ENCODE peak calls at places on chromosomes 5 and 9, in six cellular contexts. T is heart left ventricle, G is spleen, K is AG04449, P is brain microvascular endothelial cell, O is cardiac fibroblast. M is an unnamed sample.

GRCh38 chr9:93318441-93318840 is 133.0 kb upstream of the FAM120A start:
- DNase-seq in T (no peak), G (no peak), K (no peak), P (no peak), O (no peak), M (no peak)

GRCh38 chr5:140043508-140043872 is 391 bp upstream of the NRG2 start:
- DNase-seq in T (peak; percentile 34), G (no peak), K (no peak), P (no peak), O (no peak), M (no peak)

GRCh38 chr9:114163517-114163924 is 8.2 kb downstream of the COL27A1 start:
- DNase-seq in T (peak; percentile 55), G (no peak), K (no peak), P (no peak), O (peak; percentile 68), M (peak; percentile 79)

GRCh38 chr5:92805446-92805845 is 775.6 kb downstream of the NR2F1-AS1 start:
- DNase-seq in T (no peak), G (no peak), K (no peak), P (no peak), O (no peak), M (no peak)

GRCh38 chr9:123296174-123296573 is 27.8 kb upstream of the STRBP start:
- DNase-seq in T (no peak), G (no peak), K (no peak), P (no peak), O (no peak), M (no peak)

GRCh38 chr5:179914032-179914755 is 6.5 kb upstream of the TBC1D9B start:
- DNase-seq in T (no peak), G (peak; percentile 38), K (peak; percentile 4), P (peak; percentile 18), O (peak; percentile 39), M (peak; percentile 35)

GRCh38 chr5:66958984-66959641 is 237.5 kb downstream of the CD180 start:
- DNase-seq in T (peak; percentile 45), G (no peak), K (peak; percentile 46), P (peak; percentile 63), O (peak; percentile 67), M (peak; percentile 81)

GRCh38 chr5:149583394-149583793 is 2.1 kb downstream of the ARHGEF37 start:
- DNase-seq in T (no peak), G (no peak), K (no peak), P (no peak), O (peak; percentile 58), M (peak; percentile 38)

GRCh38 chr5:169534311-169534880 is 49.2 kb upstream of the SPDL1 start:
- DNase-seq in T (no peak), G (no peak), K (peak; percentile 36), P (no peak), O (no peak), M (no peak)

GRCh38 chr9:21968331-21969010 is 25.7 kb downstream of the CDKN2A start:
- DNase-seq in T (no peak), G (no peak), K (no peak), P (no peak), O (peak; percentile 20), M (peak; percentile 51)

GRCh38 chr9:131771646-131772045 is 31.8 kb upstream of the RAPGEF1 start:
- DNase-seq in T (no peak), G (no peak), K (no peak), P (no peak), O (no peak), M (no peak)

GRCh38 chr5:106269252-106269843 is 1401.4 kb downstream of the EFNA5 start:
- DNase-seq in T (no peak), G (no peak), K (no peak), P (peak; percentile 44), O (peak; percentile 32), M (peak; percentile 57)

GRCh38 chr9:116859763-116860162 is 172.7 kb downstream of the TRIM32 start:
- DNase-seq in T (no peak), G (no peak), K (no peak), P (no peak), O (no peak), M (no peak)

GRCh38 chr9:250039-250438 is 35.4 kb downstream of the DOCK8 start:
- DNase-seq in T (no peak), G (no peak), K (no peak), P (no peak), O (no peak), M (no peak)

GRCh38 chr5:177545487-177546261 is 8.7 kb downstream of the FAM193B start:
- DNase-seq in T (peak; percentile 75), G (no peak), K (peak; percentile 56), P (peak; percentile 85), O (peak; percentile 95), M (no peak)

GRCh38 chr5:165361143-165361542 is 1855.7 kb downstream of the MAT2B start:
- DNase-seq in T (no peak), G (no peak), K (no peak), P (no peak), O (no peak), M (no peak)

GRCh38 chr9:107158321-107158720 is 124.8 kb upstream of the RAD23B start:
- DNase-seq in T (no peak), G (no peak), K (no peak), P (peak; percentile 52), O (peak; percentile 63), M (peak; percentile 49)

GRCh38 chr5:39167141-39167972 is 52.0 kb downstream of the FYB1 start:
- DNase-seq in T (no peak), G (no peak), K (no peak), P (no peak), O (no peak), M (no peak)

GRCh38 chr5:132369012-132369470 is 469 bp upstream of the SLC22A5 start:
- DNase-seq in T (no peak), G (no peak), K (no peak), P (no peak), O (no peak), M (peak; percentile 28)

GRCh38 chr5:133368009-133368408 is 244.3 kb downstream of the FSTL4 start:
- DNase-seq in T (no peak), G (no peak), K (no peak), P (no peak), O (no peak), M (no peak)

GRCh38 chr5:147190236-147190815 is 44.5 kb upstream of the STK32A start:
- DNase-seq in T (no peak), G (no peak), K (no peak), P (no peak), O (no peak), M (peak; percentile 52)

GRCh38 chr5:54207566-54207965 is 102.8 kb downstream of the ARL15 start:
- DNase-seq in T (no peak), G (no peak), K (no peak), P (no peak), O (no peak), M (no peak)

GRCh38 chr5:2748180-2748840 is 3.2 kb downstream of the IRX2 start:
- DNase-seq in T (no peak), G (no peak), K (no peak), P (no peak), O (no peak), M (no peak)
- H3K4me3 ChIP-seq in T (no peak overlapping the region), G (no peak overlapping the region), K (peak overlapping the region; percentile 77), P (no peak overlapping the region), O (no peak overlapping the region), M (peak overlapping the region; percentile 57)

DNA sequence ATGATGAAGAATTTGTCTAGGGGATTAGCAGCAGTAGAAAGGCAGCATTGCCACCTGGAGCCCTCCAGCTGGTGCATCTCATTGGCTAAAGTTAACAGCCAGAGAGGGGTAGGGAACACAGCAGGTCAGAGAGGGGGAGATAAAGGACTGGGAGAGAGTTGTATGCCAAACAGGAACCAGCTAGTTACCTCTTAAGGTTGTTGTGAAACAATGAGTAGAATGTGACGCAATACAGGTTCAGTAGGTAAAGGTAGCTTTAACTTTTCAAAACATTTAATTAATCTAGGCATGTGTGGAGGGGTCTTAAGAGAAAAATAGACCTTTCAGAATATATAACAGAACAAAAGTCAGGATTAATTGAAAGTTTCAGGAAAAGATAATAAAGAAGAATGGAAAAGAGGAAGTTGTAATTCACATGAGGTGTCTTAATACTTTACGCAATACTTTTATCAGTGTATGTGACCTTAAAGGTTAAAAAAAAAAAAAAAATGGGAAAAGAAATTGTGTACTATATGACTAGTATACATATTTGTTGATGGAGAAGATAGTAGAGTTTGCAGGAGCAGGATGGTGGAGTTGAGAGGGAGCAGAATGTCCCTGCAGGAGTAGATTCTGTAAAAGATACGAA is 14.3 kb downstream of the FBXO38 start:
- DNase-seq in T (no peak), G (no peak), K (no peak), P (no peak), O (no peak), M (no peak)
- TF ChIP-seq CTCF in T (no peak), G (no peak), K (no peak), P (no peak), O (no peak), M (no peak)

GRCh38 chr5:59503223-59503622 is 390.3 kb downstream of the PDE4D start:
- DNase-seq in T (no peak), G (no peak), K (no peak), P (no peak), O (peak; percentile 6), M (no peak)
- H3K4me3 ChIP-seq in T (no peak overlapping the region), G (no peak overlapping the region), K (no peak overlapping the region), P (no peak overlapping the region), O (no peak overlapping the region), M (no peak overlapping the region)

GRCh38 chr5:24232929-24233328 is 411.8 kb downstream of the CDH10 start:
- DNase-seq in T (no peak), G (no peak), K (no peak), P (no peak), O (no peak), M (no peak)
- TF ChIP-seq CTCF in T (no peak), G (no peak), K (no peak), P (no peak), O (no peak), M (no peak)

GRCh38 chr5:34487202-34487879 is 168.8 kb upstream of the RAI14 start:
- DNase-seq in T (no peak), G (no peak), K (peak; percentile 89), P (peak; percentile 86), O (peak; percentile 89), M (peak; percentile 96)

GRCh38 chr5:34484591-34485228 is 171.4 kb upstream of the RAI14 start:
- DNase-seq in T (no peak), G (no peak), K (no peak), P (no peak), O (no peak), M (no peak)

GRCh38 chr5:34487956-34488355 is 168.2 kb upstream of the RAI14 start:
- DNase-seq in T (no peak), G (no peak), K (no peak), P (no peak), O (no peak), M (no peak)

GRCh38 chr5:34486160-34486765 is 169.9 kb upstream of the RAI14 start:
- DNase-seq in T (peak; percentile 65), G (peak; percentile 86), K (peak; percentile 54), P (peak; percentile 89), O (peak; percentile 90), M (peak; percentile 88)

GRCh38 chr5:34486808-34487201 is 169.3 kb upstream of the RAI14 start:
- DNase-seq in T (no peak), G (no peak), K (no peak), P (no peak), O (no peak), M (no peak)
- H3K4me3 ChIP-seq in T (no peak overlapping the region), G (no peak overlapping the region), K (no peak overlapping the region), P (no peak overlapping the region), O (no peak overlapping the region), M (no peak overlapping the region)

M was measured in astrocyte of the spinal cord.